ENCODE peak calls at places on chromosomes 6 and 20, in seven cellular contexts. X, E, Z, C, A, L and R are unnamed samples.

GRCh38 chr6:3808189-3808588 is 41.0 kb upstream of the FAM50B start:
- DNase-seq in A (peak), X (peak), E (no peak), Z (no peak), L (no peak), C (no peak), R (no peak)

GRCh38 chr20:16580127-16580526 is 6.9 kb upstream of the KIF16B start:
- DNase-seq in E (peak), A (peak), C (no peak), L (no peak), X (no peak), Z (no peak), R (no peak)

GRCh38 chr20:44745560-44746366 is at the start of gene KCNK15:
- DNase-seq in C (peak), X (no peak), L (peak), Z (peak), A (peak), E (no peak), R (peak)

GRCh38 chr20:37245671-37246237 is 15.9 kb downstream of the GHRH start:
- DNase-seq in C (no peak), E (no peak), L (no peak), X (no peak), A (no peak), Z (no peak), R (no peak)

GRCh38 chr20:4018015-4018748 is 2.8 kb upstream of the RNF24 start:
- DNase-seq in A (peak), E (no peak), C (no peak), X (no peak), L (no peak), Z (no peak), R (no peak)

GRCh38 chr20:50586531-50587232 is 76.5 kb downstream of the PTPN1 start:
- DNase-seq in C (no peak), A (no peak), X (no peak), L (no peak), E (no peak), Z (no peak), R (no peak)

GRCh38 chr6:96794980-96795379 is 42.3 kb downstream of the GPR63 start:
- DNase-seq in Z (no peak), X (no peak), L (no peak), E (no peak), A (peak), C (no peak), R (no peak)

GRCh38 chr6:151847064-151847463 is 39.6 kb downstream of the ESR1 start:
- DNase-seq in E (peak), X (no peak), L (no peak), A (peak), C (peak), Z (no peak), R (no peak)

GRCh38 chr6:75291331-75291730 is 6.7 kb upstream of the TMEM30A start:
- DNase-seq in A (no peak), E (no peak), Z (no peak), L (no peak), C (no peak), X (no peak), R (no peak)

GRCh38 chr6:193773-194310 is 98.4 kb upstream of the DUSP22 start:
- DNase-seq in Z (no peak), A (no peak), E (no peak), X (no peak), C (peak), L (peak), R (no peak)

GRCh38 chr20:10848810-10849370 is 175.1 kb upstream of the JAG1 start:
- DNase-seq in X (peak), Z (no peak), E (peak), C (peak), A (peak), L (no peak), R (no peak)

GRCh38 chr6:105677671-105678475 is 275.0 kb upstream of the PREP start:
- DNase-seq in C (no peak), A (no peak), Z (no peak), E (no peak), X (no peak), L (no peak), R (no peak)

GRCh38 chr6:105546748-105547147 is 143.9 kb upstream of the PREP start:
- DNase-seq in A (peak), E (no peak), X (no peak), Z (no peak), C (no peak), L (no peak), R (no peak)

GRCh38 chr6:82248233-82248735 is 740 bp upstream of the IBTK start:
- DNase-seq in L (no peak), E (peak), Z (peak), A (peak), X (peak), C (peak), R (no peak)

GRCh38 chr6:26152226-26153101 is 65.2 kb downstream of the HFE start:
- DNase-seq in X (no peak), A (no peak), Z (no peak), E (peak), C (no peak), L (no peak), R (no peak)